ENCODE peak calls at places on chromosomes 12 and 14, in ten cellular contexts. N is HuH-7.5, J is mucosa of gallbladder, T is bronchial epithelial cell, X is Right ventricle myocardium superior, B is T-helper 2 cell, V is nephron progenitor cell, C is nucleus accumbens, S is frontal cortex, F is GM20000. I is an unnamed sample.
A peak's percentile ranks its signal among the peaks of the same experiment; 100 is the strongest.

GRCh38 chr14:21103165-21103709 is 2.4 kb downstream of the TMEM253 start:
- DNase-seq in N (no peak), J (no peak), T (no peak), X (no peak), B (no peak), V (no peak), C (no peak), S (no peak), F (no peak), I (no peak)

GRCh38 chr12:111268738-111269572 is 99.9 kb downstream of the PHETA1 start:
- DNase-seq in N (no peak), J (no peak), T (no peak), X (no peak), B (no peak), V (peak; percentile 30), C (no peak), S (no peak), F (peak; percentile 34), I (no peak)

GRCh38 chr12:80778005-80778541 is 61.4 kb downstream of the MYF5 start:
- DNase-seq in N (peak; percentile 15), J (peak; percentile 84), T (peak; percentile 99), X (peak; percentile 47), B (no peak), V (no peak), C (no peak), S (no peak), F (peak; percentile 71), I (peak; percentile 84)

GRCh38 chr14:91094772-91095171 is 19.1 kb upstream of the DGLUCY start:
- DNase-seq in N (no peak), J (no peak), T (no peak), X (no peak), B (no peak), V (no peak), C (no peak), S (no peak), F (no peak), I (no peak)

GRCh38 chr12:130064999-130065398 is 97.3 kb upstream of the FZD10 start:
- DNase-seq in N (no peak), J (no peak), T (no peak), X (no peak), B (no peak), V (no peak), C (no peak), S (no peak), F (no peak), I (no peak)

GRCh38 chr12:124379938-124380754 is 85.3 kb downstream of the RFLNA start:
- DNase-seq in N (no peak), J (peak; percentile 60), T (peak; percentile 74), X (peak; percentile 80), B (no peak), V (no peak), C (no peak), S (peak; percentile 64), F (no peak), I (no peak)

GRCh38 chr12:109461846-109462766 is 15.0 kb downstream of the KCTD10 start:
- DNase-seq in N (peak; percentile 30), J (peak; percentile 83), T (peak; percentile 82), X (peak; percentile 94), B (no peak), V (peak; percentile 44), C (no peak), S (no peak), F (no peak), I (peak; percentile 95)

GRCh38 chr12:45725631-45726593 is 3.6 kb upstream of the ARID2 start:
- DNase-seq in N (peak; percentile 60), J (no peak), T (peak; percentile 66), X (no peak), B (no peak), V (peak; percentile 14), C (no peak), S (peak; percentile 32), F (peak; percentile 37), I (peak; percentile 17)

GRCh38 chr12:88371416-88372183 is 208.7 kb downstream of the KITLG start:
- DNase-seq in N (no peak), J (no peak), T (peak; percentile 53), X (no peak), B (no peak), V (no peak), C (no peak), S (no peak), F (no peak), I (no peak)

GRCh38 chr12:67534046-67534445 is 114.5 kb upstream of the DYRK2 start:
- DNase-seq in N (no peak), J (no peak), T (peak; percentile 77), X (no peak), B (no peak), V (no peak), C (no peak), S (no peak), F (no peak), I (no peak)

GRCh38 chr14:31205681-31206535 is 1.7 kb downstream of the HECTD1 start:
- DNase-seq in N (peak; percentile 83), J (no peak), T (peak; percentile 33), X (no peak), B (no peak), V (no peak), C (no peak), S (peak; percentile 14), F (peak; percentile 35), I (no peak)

GRCh38 chr14:100297320-100298300 is 8.6 kb downstream of the SLC25A29 start:
- DNase-seq in N (no peak), J (peak; percentile 82), T (no peak), X (peak; percentile 89), B (no peak), V (no peak), C (no peak), S (peak; percentile 81), F (peak; percentile 92), I (peak; percentile 96)

GRCh38 chr14:34098985-34099349 is 148.1 kb upstream of the EGLN3 start:
- DNase-seq in N (no peak), J (no peak), T (no peak), X (no peak), B (no peak), V (no peak), C (no peak), S (no peak), F (no peak), I (no peak)

GRCh38 chr12:98440165-98440581 is 75.2 kb upstream of the TMPO start:
- DNase-seq in N (no peak), J (peak; percentile 74), T (peak; percentile 95), X (peak; percentile 77), B (no peak), V (no peak), C (no peak), S (no peak), F (no peak), I (no peak)

GRCh38 chr12:65585648-65586420 is 238.4 kb upstream of the HMGA2 start:
- DNase-seq in N (no peak), J (no peak), T (no peak), X (no peak), B (no peak), V (no peak), C (no peak), S (no peak), F (no peak), I (no peak)

GRCh38 chr14:51576899-51577298 is 74.8 kb upstream of the FRMD6 start:
- DNase-seq in N (no peak), J (no peak), T (peak; percentile 79), X (no peak), B (no peak), V (no peak), C (no peak), S (no peak), F (no peak), I (no peak)

GRCh38 chr12:117255386-117255785 is 65.1 kb upstream of the FBXO21 start:
- DNase-seq in N (no peak), J (no peak), T (no peak), X (no peak), B (no peak), V (no peak), C (no peak), S (no peak), F (no peak), I (no peak)

GRCh38 chr12:75792687-75793086 is 238.9 kb downstream of the PHLDA1 start:
- DNase-seq in N (no peak), J (no peak), T (peak; percentile 43), X (no peak), B (no peak), V (no peak), C (no peak), S (no peak), F (no peak), I (no peak)

GRCh38 chr14:72558721-72559120 is 335.2 kb downstream of the DPF3 start:
- DNase-seq in N (no peak), J (no peak), T (peak; percentile 11), X (no peak), B (no peak), V (no peak), C (no peak), S (peak; percentile 27), F (no peak), I (no peak)

GRCh38 chr12:122909442-122910288 is 13.7 kb upstream of the VPS37B start:
- DNase-seq in N (no peak), J (no peak), T (no peak), X (peak; percentile 59), B (no peak), V (no peak), C (peak; percentile 41), S (peak; percentile 67), F (no peak), I (peak; percentile 7)

GRCh38 chr12:29725587-29726320 is 58.0 kb downstream of the TMTC1 start:
- DNase-seq in N (no peak), J (peak; percentile 52), T (no peak), X (peak; percentile 75), B (no peak), V (peak; percentile 33), C (peak; percentile 3), S (no peak), F (no peak), I (peak; percentile 59)

GRCh38 chr12:88377973-88378372 is 202.3 kb downstream of the KITLG start:
- DNase-seq in N (no peak), J (no peak), T (no peak), X (no peak), B (no peak), V (no peak), C (no peak), S (no peak), F (no peak), I (no peak)

GRCh38 chr12:57775044-57775443 is 2.6 kb downstream of the EEF1AKMT3 start:
- DNase-seq in N (no peak), J (no peak), T (no peak), X (no peak), B (no peak), V (no peak), C (no peak), S (no peak), F (no peak), I (no peak)

GRCh38 chr14:20857630-20858261 is 33.4 kb upstream of the RNASE3 start:
- DNase-seq in N (peak; percentile 42), J (peak; percentile 67), T (peak; percentile 35), X (peak; percentile 79), B (peak; percentile 61), V (peak; percentile 80), C (no peak), S (peak; percentile 22), F (peak; percentile 63), I (peak; percentile 64)

GRCh38 chr12:98418357-98419075 is 96.9 kb upstream of the TMPO start:
- DNase-seq in N (no peak), J (peak; percentile 94), T (peak; percentile 90), X (peak; percentile 84), B (no peak), V (peak; percentile 32), C (no peak), S (no peak), F (peak; percentile 14), I (peak; percentile 95)

GRCh38 chr14:72480465-72481243 is 413.2 kb downstream of the DPF3 start:
- DNase-seq in N (no peak), J (no peak), T (no peak), X (no peak), B (no peak), V (no peak), C (no peak), S (no peak), F (no peak), I (peak; percentile 12)

GRCh38 chr14:66746316-66747006 is 238.5 kb downstream of the GPHN start:
- DNase-seq in N (peak; percentile 3), J (no peak), T (peak; percentile 59), X (no peak), B (no peak), V (no peak), C (no peak), S (no peak), F (no peak), I (no peak)

GRCh38 chr12:121524196-121524930 is 56.5 kb downstream of the KDM2B start:
- DNase-seq in N (no peak), J (no peak), T (no peak), X (peak; percentile 16), B (no peak), V (no peak), C (peak; percentile 15), S (no peak), F (no peak), I (no peak)

I was measured in thyroid gland.